ENCODE peak calls at places on chromosomes 4 and X, in nine cellular contexts. P is left lung, Q is tibial nerve, G is BJ, K is right atrium auricular region, A is H1, D is cardiac fibroblast, H is fibroblast of lung, Z is K562. S is an unnamed sample.
A peak's percentile ranks its signal among the peaks of the same experiment; 100 is the strongest.

GRCh38 chr4:169307581-169307980 is 36.8 kb upstream of the SH3RF1 start:
- DNase-seq in P (no peak), Q (no peak), G (no peak), K (no peak), A (no peak), D (no peak), H (no peak), Z (no peak), S (peak; percentile 24)

GRCh38 chr4:13706130-13706529 is 78.6 kb upstream of the BOD1L1 start:
- DNase-seq in P (no peak), Q (no peak), G (no peak), K (no peak), A (no peak), D (no peak), H (no peak), Z (no peak), S (peak; percentile 94)

GRCh38 chr4:185473247-185473646 is 1.7 kb upstream of the CCDC110 start:
- DNase-seq in P (no peak), Q (no peak), G (no peak), K (no peak), A (no peak), D (no peak), H (no peak), Z (no peak), S (no peak)

GRCh38 chr4:173794662-173795061 is 264.6 kb upstream of the HAND2 start:
- DNase-seq in P (no peak), Q (no peak), G (no peak), K (no peak), A (no peak), D (peak; percentile 67), H (peak; percentile 50), Z (no peak), S (no peak)

GRCh38 chr4:73687414-73687813 is 53.0 kb upstream of the CXCL8 start:
- DNase-seq in P (no peak), Q (no peak), G (no peak), K (no peak), A (no peak), D (no peak), H (no peak), Z (no peak), S (no peak)

GRCh38 chrX:107731831-107732502 is 43.6 kb downstream of the TSC22D3 start:
- DNase-seq in P (peak; percentile 84), Q (peak; percentile 74), G (no peak), K (peak; percentile 92), A (no peak), D (peak; percentile 97), H (peak; percentile 79), Z (peak; percentile 85), S (no peak)

GRCh38 chr4:106767991-106768390 is 268.1 kb downstream of the DKK2 start:
- DNase-seq in P (no peak), Q (no peak), G (no peak), K (no peak), A (no peak), D (no peak), H (no peak), Z (no peak), S (no peak)

GRCh38 chr4:72701987-72702819 is 133.2 kb upstream of the ADAMTS3 start:
- DNase-seq in P (no peak), Q (peak; percentile 66), G (peak; percentile 9), K (no peak), A (no peak), D (peak; percentile 72), H (peak; percentile 58), Z (peak; percentile 77), S (peak; percentile 13)

GRCh38 chr4:169337510-169337909 is 66.8 kb upstream of the SH3RF1 start:
- DNase-seq in P (no peak), Q (no peak), G (peak; percentile 92), K (no peak), A (no peak), D (peak; percentile 91), H (peak; percentile 99), Z (no peak), S (peak; percentile 87)

GRCh38 chrX:154472685-154473632 is 6.1 kb downstream of the LAGE3 start:
- DNase-seq in P (no peak), Q (no peak), G (no peak), K (no peak), A (no peak), D (no peak), H (no peak), Z (no peak), S (no peak)

GRCh38 chr4:98284640-98285046 is 23.5 kb downstream of the RAP1GDS1 start:
- DNase-seq in P (no peak), Q (no peak), G (no peak), K (no peak), A (peak; percentile 63), D (no peak), H (peak; percentile 35), Z (no peak), S (peak; percentile 56)

GRCh38 chr4:164952551-164952950 is 24.9 kb downstream of the TRIM61 start:
- DNase-seq in P (no peak), Q (no peak), G (no peak), K (no peak), A (no peak), D (no peak), H (no peak), Z (no peak), S (no peak)

GRCh38 chrX:149248073-149248625 is 257.0 kb downstream of the IDS start:
- DNase-seq in P (no peak), Q (no peak), G (no peak), K (no peak), A (no peak), D (peak; percentile 14), H (no peak), Z (no peak), S (peak; percentile 1)

GRCh38 chrX:46757593-46757992 is 1.3 kb downstream of the SLC9A7 start:
- DNase-seq in P (no peak), Q (no peak), G (no peak), K (no peak), A (no peak), D (no peak), H (peak; percentile 52), Z (no peak), S (no peak)

GRCh38 chr4:180757927-180758326 is 1485.3 kb upstream of the TENM3 start:
- DNase-seq in P (no peak), Q (no peak), G (no peak), K (no peak), A (no peak), D (no peak), H (no peak), Z (no peak), S (no peak)
- TF ChIP-seq CTCF in P (no peak), Q (no peak), G (no peak), K (no peak), A (peak; percentile 98), D (no peak), H (no peak), Z (no peak), S (no peak)

DNA sequence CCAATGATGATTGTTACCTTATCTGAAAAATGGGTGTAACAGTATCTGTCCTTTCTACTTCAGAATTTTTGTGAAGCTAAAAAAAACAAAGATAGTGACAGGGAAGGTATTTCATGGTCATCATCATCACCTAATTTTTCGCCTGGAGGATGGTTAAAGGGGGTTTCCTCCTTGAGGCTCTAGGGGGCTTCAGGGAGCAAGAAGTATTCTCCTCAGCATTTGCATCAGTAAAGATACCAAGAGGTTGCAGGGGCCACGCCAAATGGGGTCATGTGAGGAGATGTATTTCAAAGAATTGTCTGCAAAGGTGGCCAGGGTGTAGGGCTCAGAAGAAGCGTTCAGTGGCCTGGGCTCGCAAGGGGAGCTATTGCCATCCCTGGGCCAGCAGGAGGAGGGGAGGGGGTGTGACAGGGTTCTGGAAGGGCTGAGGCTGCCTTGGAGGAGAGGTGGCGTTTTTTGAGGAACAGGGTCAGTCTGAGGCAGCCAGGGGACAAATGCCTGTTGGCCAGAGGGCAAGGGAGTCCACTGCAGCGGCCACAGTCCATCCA is 7.3 kb upstream of the NSG1 start:
- DNase-seq in P (no peak), Q (no peak), G (no peak), K (no peak), A (no peak), D (no peak), H (no peak), Z (no peak), S (no peak)
- TF ChIP-seq CTCF in P (no peak), Q (no peak), G (no peak), K (no peak), A (peak; percentile 29), D (no peak), H (no peak), Z (no peak), S (no peak)

GRCh38 chr4:115780268-115780667 is 666.8 kb upstream of the NDST4 start:
- DNase-seq in P (no peak), Q (no peak), G (no peak), K (no peak), A (no peak), D (no peak), H (no peak), Z (no peak), S (no peak)
- TF ChIP-seq CTCF in P (no peak), Q (no peak), G (no peak), K (no peak), A (no peak), D (no peak), H (no peak), Z (no peak), S (peak; percentile 59)

GRCh38 chrX:48918303-48918643 is 551 bp downstream of the PIM2 start:
- DNase-seq in P (no peak), Q (no peak), G (no peak), K (no peak), A (no peak), D (no peak), H (no peak), Z (no peak), S (no peak)

GRCh38 chrX:48917139-48917980 is 1.5 kb downstream of the PIM2 start:
- DNase-seq in P (peak; percentile 93), Q (peak; percentile 89), G (peak; percentile 56), K (peak; percentile 92), A (peak; percentile 68), D (peak; percentile 91), H (peak; percentile 76), Z (peak; percentile 96), S (peak; percentile 64)

GRCh38 chrX:48911407-48912182 is at the start of gene SLC35A2:
- DNase-seq in P (peak; percentile 93), Q (peak; percentile 71), G (no peak), K (peak; percentile 76), A (no peak), D (peak; percentile 61), H (peak; percentile 77), Z (peak; percentile 88), S (peak; percentile 71)

GRCh38 chrX:48913605-48914366 is 2.3 kb upstream of the SLC35A2 start:
- DNase-seq in P (no peak), Q (no peak), G (no peak), K (no peak), A (no peak), D (no peak), H (no peak), Z (no peak), S (no peak)

DNA sequence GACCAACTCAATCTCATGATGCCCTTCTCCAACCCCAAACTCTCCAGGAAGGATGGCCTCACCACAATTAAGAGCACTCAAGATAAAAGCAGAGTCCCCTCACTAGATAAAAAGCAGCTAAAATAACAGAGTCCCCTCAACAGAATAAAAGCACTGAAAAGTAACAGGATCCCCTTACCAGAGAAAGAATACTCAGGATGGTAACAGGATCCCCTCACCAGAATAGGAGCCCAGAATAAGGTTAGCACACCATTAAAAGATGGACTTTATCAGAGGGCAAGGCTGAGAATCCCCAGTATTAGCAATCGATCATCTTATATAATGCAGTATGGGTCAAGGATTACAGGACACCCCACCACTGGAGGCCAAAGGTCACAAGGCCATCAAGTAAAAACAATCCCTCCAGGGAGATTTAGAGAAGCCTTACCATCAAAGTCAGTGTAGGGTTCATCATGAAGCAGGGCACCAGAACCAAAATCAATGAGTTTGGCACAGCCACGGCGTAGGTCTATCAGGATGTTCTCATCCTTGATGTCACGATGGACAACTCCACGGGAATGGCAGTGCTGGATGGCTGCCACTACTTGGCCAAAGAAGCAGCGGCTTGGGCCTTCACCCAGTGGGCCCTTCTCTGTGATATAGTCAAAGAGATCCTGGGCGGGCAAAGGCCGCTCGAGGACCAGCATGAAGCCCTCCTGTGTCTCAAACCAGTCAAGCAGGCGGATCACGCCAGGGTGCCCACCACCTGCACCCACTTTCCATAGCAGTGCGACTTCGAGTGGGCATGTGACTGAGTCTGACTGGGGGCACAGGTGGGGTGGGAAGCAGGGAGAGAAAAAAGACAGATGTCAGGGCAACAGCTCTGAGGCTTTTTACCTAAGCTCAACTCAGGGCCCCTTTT is 3.4 kb upstream of the SLC35A2 start:
- DNase-seq in P (no peak), Q (no peak), G (no peak), K (no peak), A (no peak), D (no peak), H (no peak), Z (no peak), S (no peak)
- TF ChIP-seq CTCF in P (no peak), Q (no peak), G (no peak), K (no peak), A (no peak), D (no peak), H (no peak), Z (no peak), S (no peak)

S was measured in foreskin keratinocyte.